ENCODE peak calls at places on chromosomes 6 and 20, in seven cellular contexts. T is sigmoid colon, N is breast epithelium, X is GM12891, K is HepG2, D is prostate gland, W is endothelial cell of umbilical vein. A is an unnamed sample.

GRCh38 chr6:53066059-53066406 is 829 bp downstream of the FBXO9 start:
- DNase-seq in W (peak; percentile 61), X (no peak), D (peak; percentile 25), T (peak; percentile 78), K (no peak), N (peak; percentile 56), A (peak; percentile 15)

GRCh38 chr6:24332306-24332705 is 25.6 kb downstream of the DCDC2 start:
- DNase-seq in T (no peak), N (no peak), W (no peak), K (peak; percentile 54), D (no peak), X (no peak), A (no peak)

GRCh38 chr6:75643173-75643572 is 41.5 kb downstream of the SENP6 start:
- DNase-seq in X (no peak), N (no peak), D (no peak), K (no peak), T (no peak), W (no peak), A (no peak)

GRCh38 chr20:9294081-9294480 is 220.3 kb upstream of the LAMP5 start:
- DNase-seq in W (no peak), X (no peak), T (no peak), D (no peak), K (no peak), N (no peak), A (no peak)

GRCh38 chr6:12163744-12164507 is 126.2 kb upstream of the EDN1 start:
- DNase-seq in K (no peak), N (no peak), X (no peak), T (no peak), D (no peak), W (no peak), A (no peak)

GRCh38 chr6:10184408-10185187 is 230.3 kb downstream of the TFAP2A start:
- DNase-seq in N (no peak), X (no peak), K (no peak), T (no peak), D (no peak), W (no peak), A (no peak)

GRCh38 chr20:37277253-37277593 is 12.2 kb upstream of the MANBAL start:
- DNase-seq in X (no peak), T (no peak), N (no peak), K (no peak), D (no peak), W (no peak), A (no peak)

GRCh38 chr6:45921703-45922270 is 93.9 kb downstream of the CLIC5 start:
- DNase-seq in N (no peak), X (no peak), K (no peak), D (no peak), T (peak; percentile 75), W (no peak), A (no peak)

GRCh38 chr6:13395272-13396237 is 67.2 kb upstream of the TBC1D7 start:
- DNase-seq in K (peak; percentile 59), W (peak; percentile 100), T (peak; percentile 85), D (peak; percentile 74), X (no peak), N (no peak), A (no peak)

GRCh38 chr6:125191916-125192609 is 38.5 kb downstream of the TPD52L1 start:
- DNase-seq in N (peak; percentile 57), T (peak; percentile 69), K (peak; percentile 51), X (peak; percentile 22), W (peak; percentile 73), D (peak; percentile 28), A (peak; percentile 7)

GRCh38 chr6:100968934-100969333 is 87.8 kb upstream of the ASCC3 start:
- DNase-seq in X (no peak), K (peak; percentile 40), N (no peak), D (no peak), T (no peak), W (no peak), A (no peak)

GRCh38 chr6:119484598-119484997 is 135.0 kb upstream of the MAN1A1 start:
- DNase-seq in T (no peak), X (no peak), K (no peak), W (no peak), N (no peak), D (peak; percentile 50), A (no peak)

GRCh38 chr6:34569361-34569973 is 13.3 kb upstream of the SPDEF start:
- DNase-seq in W (no peak), K (no peak), X (no peak), T (no peak), N (no peak), D (no peak), A (no peak)

GRCh38 chr6:161918154-161918553 is 644.3 kb upstream of the AGPAT4 start:
- DNase-seq in N (no peak), X (no peak), D (no peak), T (no peak), W (no peak), K (no peak), A (no peak)

GRCh38 chr6:168132531-168133184 is 53.6 kb upstream of the FRMD1 start:
- DNase-seq in X (no peak), T (peak; percentile 61), K (peak; percentile 53), N (no peak), D (peak; percentile 58), W (peak; percentile 25), A (no peak)

GRCh38 chr20:53040678-53041674 is 68.8 kb downstream of the TSHZ2 start:
- DNase-seq in W (no peak), N (peak; percentile 54), X (no peak), D (no peak), K (no peak), T (peak; percentile 74), A (no peak)

GRCh38 chr20:47305667-47306066 is 50.8 kb downstream of the ZMYND8 start:
- DNase-seq in X (no peak), D (no peak), T (no peak), W (no peak), K (no peak), N (no peak), A (no peak)

GRCh38 chr6:138198430-138199091 is 19.7 kb downstream of the PBOV1 start:
- DNase-seq in X (no peak), D (no peak), N (no peak), K (no peak), W (no peak), T (no peak), A (no peak)

GRCh38 chr6:30880563-30881252 is 3.6 kb upstream of the DDR1 start:
- DNase-seq in W (no peak), D (no peak), X (no peak), K (no peak), T (no peak), N (no peak), A (no peak)
- TF ChIP-seq POLR2AphosphoS5 in W (no peak), D (no peak), X (no peak), K (no peak), T (no peak), N (no peak), A (no peak)

GRCh38 chr6:36929607-36930006 is 24.9 kb upstream of the PI16 start:
- DNase-seq in D (no peak), W (no peak), N (no peak), X (no peak), T (no peak), K (no peak), A (no peak)
- TF ChIP-seq POLR2AphosphoS5 in D (peak; percentile 24), W (no peak), N (no peak), X (no peak), T (no peak), K (no peak), A (no peak)

GRCh38 chr6:395432-396125 is 4.0 kb downstream of the IRF4 start:
- DNase-seq in W (no peak), T (no peak), K (no peak), D (no peak), N (no peak), X (no peak), A (no peak)
- TF ChIP-seq POLR2AphosphoS5 in W (no peak), T (no peak), K (no peak), D (no peak), N (no peak), X (peak; percentile 93), A (peak; percentile 91)

GRCh38 chr6:156776470-156776840 is 723 bp upstream of the ARID1B start:
- DNase-seq in K (peak; percentile 59), N (no peak), T (no peak), D (peak; percentile 20), X (no peak), W (no peak), A (no peak)
- TF ChIP-seq POLR2AphosphoS5 in K (peak; percentile 29), N (no peak), T (no peak), D (peak; percentile 32), X (no peak), W (no peak), A (peak; percentile 51)